ENCODE peak calls at places on chromosomes 4 and X, in ten cellular contexts. R is cardiac muscle cell, S is uterus, K is lung, C is ovary, T is spleen, B is endodermal cell, Y is fibroblast of lung, D is testis, O is left ventricle myocardium inferior. W is an unnamed sample.

GRCh38 chr4:153564630-153565525 is 98.7 kb downstream of the TMEM131L start:
- DNase-seq in R (no peak), S (no peak), K (no peak), C (no peak), T (no peak), B (no peak), Y (peak; percentile 40), D (peak; percentile 28), O (no peak), W (peak; percentile 39)

GRCh38 chrX:100928660-100929613 is at the start of gene XKRX:
- DNase-seq in R (peak; percentile 52), S (peak; percentile 18), K (peak; percentile 68), C (peak; percentile 43), T (peak; percentile 81), B (peak; percentile 91), Y (no peak), D (peak; percentile 33), O (peak; percentile 20), W (no peak)

GRCh38 chr4:88037447-88037846 is 30.0 kb downstream of the PKD2 start:
- DNase-seq in R (no peak), S (no peak), K (no peak), C (no peak), T (no peak), B (no peak), Y (no peak), D (no peak), O (no peak), W (no peak)

GRCh38 chr4:175377203-175377602 is 434.9 kb downstream of the GPM6A start:
- DNase-seq in R (no peak), S (no peak), K (no peak), C (no peak), T (no peak), B (no peak), Y (no peak), D (no peak), O (no peak), W (no peak)

GRCh38 chr4:6250235-6250983 is 19.2 kb upstream of the WFS1 start:
- DNase-seq in R (peak; percentile 77), S (no peak), K (no peak), C (no peak), T (peak; percentile 51), B (peak; percentile 85), Y (peak; percentile 70), D (no peak), O (no peak), W (no peak)

GRCh38 chrX:10245219-10245618 is 88.4 kb downstream of the CLCN4 start:
- DNase-seq in R (no peak), S (no peak), K (no peak), C (no peak), T (no peak), B (no peak), Y (peak; percentile 25), D (peak; percentile 15), O (no peak), W (no peak)

GRCh38 chr4:6548882-6549230 is 26.1 kb upstream of the MAN2B2 start:
- DNase-seq in R (no peak), S (no peak), K (no peak), C (no peak), T (no peak), B (no peak), Y (no peak), D (no peak), O (no peak), W (no peak)

GRCh38 chrX:11111947-11112346 is 815 bp downstream of the HCCS start:
- DNase-seq in R (no peak), S (no peak), K (no peak), C (no peak), T (no peak), B (no peak), Y (no peak), D (no peak), O (no peak), W (no peak)

GRCh38 chr4:15145709-15146108 is 143.4 kb downstream of the CPEB2 start:
- DNase-seq in R (no peak), S (no peak), K (no peak), C (no peak), T (no peak), B (no peak), Y (no peak), D (no peak), O (peak; percentile 45), W (no peak)

GRCh38 chr4:15144967-15145295 is 142.7 kb downstream of the CPEB2 start:
- DNase-seq in R (no peak), S (no peak), K (no peak), C (no peak), T (no peak), B (no peak), Y (no peak), D (no peak), O (no peak), W (no peak)

GRCh38 chr4:15143551-15143950 is 141.3 kb downstream of the CPEB2 start:
- DNase-seq in R (no peak), S (no peak), K (no peak), C (no peak), T (no peak), B (no peak), Y (no peak), D (no peak), O (no peak), W (no peak)

GRCh38 chr4:15142201-15142600 is 139.9 kb downstream of the CPEB2 start:
- DNase-seq in R (no peak), S (no peak), K (no peak), C (no peak), T (no peak), B (no peak), Y (no peak), D (no peak), O (no peak), W (no peak)

GRCh38 chr4:15144249-15144966 is 142.1 kb downstream of the CPEB2 start:
- DNase-seq in R (no peak), S (no peak), K (no peak), C (no peak), T (no peak), B (no peak), Y (peak; percentile 35), D (no peak), O (no peak), W (no peak)
- TF ChIP-seq CTCF in R (no peak), S (no peak), K (no peak), C (no peak), T (no peak), B (peak; percentile 33), Y (no peak), D (no peak), O (peak; percentile 40), W (peak; percentile 16)

DNA sequence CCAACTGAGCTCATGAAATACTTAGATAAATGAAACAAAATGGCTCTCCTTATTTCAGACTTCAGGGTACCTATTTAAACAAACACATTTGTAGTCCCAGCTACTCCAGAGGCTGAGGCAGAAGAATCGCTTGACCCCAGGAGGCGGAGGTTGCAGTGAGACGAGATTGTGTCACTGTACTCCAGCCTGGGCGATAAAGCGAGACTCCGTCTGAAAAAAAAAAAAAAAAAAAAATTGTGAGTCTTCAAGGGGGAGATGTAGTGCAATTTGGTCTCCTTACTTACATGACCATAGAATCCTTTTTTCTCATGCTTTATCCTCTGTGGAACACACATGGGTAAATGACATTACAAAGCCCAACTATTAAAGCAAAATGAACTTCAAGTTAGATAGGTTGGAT is 2.3 kb upstream of the ADAMTS3 start:
- DNase-seq in R (no peak), S (no peak), K (no peak), C (no peak), T (no peak), B (no peak), Y (no peak), D (no peak), O (no peak), W (no peak)
- H3K4me1 ChIP-seq in R (peaks cover 16% of the 10 kb centered on the region), S (no peaks in the 10 kb centered on the region), K (no peaks in the 10 kb centered on the region), C (no peaks in the 10 kb centered on the region), T (peaks cover 37% of the 10 kb centered on the region), B (peaks cover 6% of the 10 kb centered on the region), Y (no peaks in the 10 kb centered on the region), D (no peaks in the 10 kb centered on the region), O (peaks cover 26% of the 10 kb centered on the region), W (peaks cover 20% of the 10 kb centered on the region)

GRCh38 chr4:86972997-86973396 is 38.2 kb downstream of the AFF1 start:
- DNase-seq in R (peak; percentile 19), S (no peak), K (peak; percentile 70), C (no peak), T (no peak), B (peak; percentile 68), Y (peak; percentile 33), D (no peak), O (no peak), W (no peak)

GRCh38 chr4:86971355-86971683 is 36.5 kb downstream of the AFF1 start:
- DNase-seq in R (no peak), S (no peak), K (no peak), C (no peak), T (no peak), B (no peak), Y (no peak), D (no peak), O (no peak), W (no peak)

GRCh38 chr4:86967798-86968197 is 33.0 kb downstream of the AFF1 start:
- DNase-seq in R (no peak), S (no peak), K (no peak), C (no peak), T (no peak), B (no peak), Y (no peak), D (no peak), O (no peak), W (no peak)

GRCh38 chr4:86968477-86969015 is 33.7 kb downstream of the AFF1 start:
- DNase-seq in R (no peak), S (no peak), K (no peak), C (no peak), T (no peak), B (no peak), Y (no peak), D (no peak), O (no peak), W (no peak)

DNA sequence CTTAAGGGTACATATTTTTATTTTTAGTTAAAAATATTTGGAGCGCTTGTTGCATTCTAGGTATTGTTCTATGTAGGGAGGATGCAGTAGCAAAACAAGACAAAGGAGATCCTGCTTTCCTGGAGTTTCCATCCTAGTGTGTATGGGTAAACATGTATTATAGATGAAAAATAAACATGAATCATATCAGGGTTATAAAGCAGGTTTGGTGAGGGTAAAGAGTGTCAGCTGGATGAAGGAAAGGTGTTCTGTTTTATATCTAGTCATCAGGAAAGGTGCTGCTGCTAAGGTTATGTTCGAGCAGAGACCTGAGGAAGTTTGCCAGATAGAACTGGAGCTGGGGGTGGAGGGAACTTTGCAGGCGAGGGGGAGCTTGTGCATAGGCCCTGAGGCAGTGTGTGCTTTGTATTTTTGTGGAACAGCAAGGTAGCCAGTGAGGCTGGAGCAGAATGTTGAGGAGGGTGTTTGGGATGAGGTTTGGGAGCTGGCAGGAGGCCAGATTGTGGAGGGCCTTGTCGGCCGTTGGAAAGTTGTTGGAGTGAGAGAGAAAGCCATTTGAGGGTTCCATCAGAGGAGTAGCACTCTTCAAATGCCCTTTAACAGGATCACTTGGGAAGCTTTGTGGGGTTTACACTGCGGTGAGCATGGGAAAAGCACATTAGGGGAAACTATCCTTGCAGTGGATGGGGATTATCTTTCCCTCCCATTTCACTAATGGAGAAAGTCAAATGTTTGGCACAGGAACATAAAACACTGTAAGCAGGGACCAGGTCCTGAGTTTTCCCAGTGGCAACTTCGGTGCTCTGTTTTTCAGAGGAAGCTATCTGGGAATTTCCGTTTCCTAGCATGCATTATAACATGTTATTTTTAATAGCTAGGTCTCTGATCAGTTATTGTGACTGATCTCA is 35.9 kb downstream of the AFF1 start:
- DNase-seq in R (peak; percentile 58), S (no peak), K (no peak), C (no peak), T (no peak), B (no peak), Y (no peak), D (no peak), O (no peak), W (no peak)
- H3K27ac ChIP-seq in R (peak overlapping the region; percentile 37), S (no peak overlapping the region), K (peak overlapping the region; percentile 13), C (no peak overlapping the region), T (no peak overlapping the region), B (no peak overlapping the region), Y (no peak overlapping the region), D (no peak overlapping the region), O (no peak overlapping the region), W (peak overlapping the region; percentile 27)

GRCh38 chr4:71130827-71131603 is 137.6 kb downstream of the DCK start:
- DNase-seq in R (no peak), S (no peak), K (no peak), C (no peak), T (no peak), B (no peak), Y (peak; percentile 61), D (no peak), O (no peak), W (no peak)
- TF ChIP-seq CTCF in R (no peak), S (no peak), K (no peak), C (no peak), T (no peak), B (peak; percentile 33), Y (peak; percentile 23), D (no peak), O (peak; percentile 14), W (no peak)